ENCODE peak calls at places on chromosomes 2 and 18, in five cellular contexts. X is A549, V is small intestine, I is colonic mucosa, C is Peyer's patch. G is an unnamed sample.

GRCh38 chr18:11859903-11860407 is 8.7 kb downstream of the CHMP1B start:
- DNase-seq in X (peak), V (peak), I (peak), C (no peak), G (peak)

GRCh38 chr2:71129891-71130324 is at the start of gene MCEE:
- DNase-seq in X (peak), V (peak), I (peak), C (peak), G (peak)

GRCh38 chr2:169363570-169364150 is 1.3 kb upstream of the LRP2 start:
- DNase-seq in X (peak), V (peak), I (peak), C (no peak), G (no peak)

GRCh38 chr2:31065356-31065755 is 72.9 kb downstream of the GALNT14 start:
- DNase-seq in X (no peak), V (no peak), I (no peak), C (no peak), G (no peak)

GRCh38 chr2:1621501-1621900 is 122.8 kb downstream of the PXDN start:
- DNase-seq in X (no peak), V (no peak), I (no peak), C (no peak), G (no peak)

GRCh38 chr2:138507267-138507666 is 5.7 kb downstream of the SPOPL start:
- DNase-seq in X (peak), V (no peak), I (no peak), C (no peak), G (no peak)

GRCh38 chr2:104969564-104969963 is 68.3 kb upstream of the MRPS9 start:
- DNase-seq in X (no peak), V (no peak), I (no peak), C (no peak), G (peak)

GRCh38 chr2:43314299-43314927 is 88.0 kb upstream of the ZFP36L2 start:
- DNase-seq in X (no peak), V (no peak), I (no peak), C (no peak), G (no peak)

GRCh38 chr2:195837987-195838386 is 181.0 kb downstream of the SLC39A10 start:
- DNase-seq in X (no peak), V (no peak), I (no peak), C (no peak), G (no peak)

GRCh38 chr18:73669299-73669698 is 478.3 kb downstream of the FBXO15 start:
- DNase-seq in X (no peak), V (no peak), I (no peak), C (no peak), G (peak)

GRCh38 chr18:8052237-8052701 is 485.2 kb downstream of the PTPRM start:
- DNase-seq in X (no peak), V (no peak), I (no peak), C (no peak), G (peak)

GRCh38 chr2:240948086-240948485 is 42.0 kb downstream of the CROCC2 start:
- DNase-seq in X (no peak), V (no peak), I (no peak), C (no peak), G (no peak)

GRCh38 chr2:129061079-129061785 is 742.6 kb upstream of the HS6ST1 start:
- DNase-seq in X (no peak), V (no peak), I (no peak), C (no peak), G (peak)

GRCh38 chr2:46002507-46002883 is 294.7 kb upstream of the EPAS1 start:
- DNase-seq in X (no peak), V (no peak), I (no peak), C (no peak), G (no peak)

GRCh38 chr18:61581578-61582204 is 248.5 kb downstream of the CDH20 start:
- DNase-seq in X (peak), V (peak), I (peak), C (peak), G (peak)

GRCh38 chr2:68569604-68570003 is 73.8 kb upstream of the PROKR1 start:
- DNase-seq in X (no peak), V (no peak), I (no peak), C (no peak), G (no peak)

GRCh38 chr2:134553657-134554056 is 165.1 kb downstream of the TMEM163 start:
- DNase-seq in X (no peak), V (no peak), I (no peak), C (no peak), G (no peak)

GRCh38 chr2:43542285-43542933 is 53.4 kb downstream of the THADA start:
- DNase-seq in X (peak), V (peak), I (no peak), C (no peak), G (peak)

GRCh38 chr18:45954070-45954712 is 12.9 kb downstream of the EPG5 start:
- DNase-seq in X (no peak), V (no peak), I (no peak), C (no peak), G (peak)

GRCh38 chr2:46001741-46002506 is 295.3 kb upstream of the EPAS1 start:
- DNase-seq in X (no peak), V (peak), I (no peak), C (no peak), G (no peak)

DNA sequence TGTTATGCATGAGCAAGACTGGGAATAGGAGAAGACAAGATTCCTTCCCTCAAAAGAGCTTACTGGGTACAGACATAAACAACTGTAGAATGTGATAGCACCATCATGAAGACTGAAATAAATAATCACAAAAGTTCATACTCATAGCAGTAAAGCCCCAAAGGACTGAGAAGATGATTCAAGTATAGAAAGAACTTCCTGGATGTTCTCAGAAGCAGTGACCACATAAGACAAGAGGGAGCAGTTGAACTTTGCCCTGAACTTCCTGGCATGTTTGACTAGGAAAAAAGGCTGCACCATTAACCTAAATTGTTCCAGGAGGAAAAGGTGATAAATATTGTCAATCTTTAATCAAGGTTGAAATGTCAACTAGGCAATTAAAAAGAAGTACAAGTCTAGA is 57.8 kb upstream of the CCDC141 start:
- DNase-seq in X (no peak), V (peak), I (peak), C (no peak), G (no peak)
- H3K27ac ChIP-seq in X (peak), V (no peak), I (peak), C (peak), G (no peak)

GRCh38 chr2:177568393-177568792 is 175.8 kb downstream of the AGPS start:
- DNase-seq in X (no peak), V (no peak), I (no peak), C (no peak), G (no peak)
- H3K27ac ChIP-seq in X (no peak), V (no peak), I (no peak), C (no peak), G (no peak)

DNA sequence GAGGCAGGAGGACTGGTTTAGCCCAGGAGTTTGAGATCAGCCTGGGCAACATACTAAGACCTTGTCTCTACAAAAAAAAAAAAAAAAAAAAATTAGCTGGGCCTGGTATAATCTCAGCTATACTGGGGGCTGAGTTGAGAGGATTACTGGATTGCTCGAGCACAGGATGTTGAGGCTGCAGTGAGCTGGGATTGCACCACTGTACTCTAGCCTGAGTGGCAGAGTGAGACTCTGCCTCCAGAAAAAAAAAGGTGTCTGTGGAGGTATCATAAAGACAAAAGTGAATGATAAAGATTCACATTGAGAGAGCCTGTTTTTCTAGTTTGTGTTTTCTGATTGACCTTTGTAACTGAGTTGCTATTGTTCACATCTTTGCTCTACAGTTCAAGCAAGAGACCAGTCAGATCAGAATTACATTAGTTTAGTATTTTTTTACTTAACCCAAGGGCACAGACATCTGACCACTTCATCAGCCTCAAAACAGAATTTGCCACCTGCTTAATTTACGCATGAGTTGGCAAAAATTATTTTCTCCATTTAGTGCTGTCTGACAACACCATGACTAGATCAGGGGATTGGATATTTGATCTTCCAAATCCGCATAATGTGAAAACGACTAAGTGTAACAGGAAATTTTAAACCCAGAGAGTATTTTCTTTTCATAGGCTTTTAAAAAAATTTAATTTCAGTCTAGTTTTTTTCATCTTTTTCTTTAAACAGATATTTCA is 271.0 kb downstream of the TGIF1 start:
- DNase-seq in X (no peak), V (peak), I (no peak), C (no peak), G (no peak)
- H3K27ac ChIP-seq in X (no peak), V (no peak), I (no peak), C (peak), G (no peak)

DNA sequence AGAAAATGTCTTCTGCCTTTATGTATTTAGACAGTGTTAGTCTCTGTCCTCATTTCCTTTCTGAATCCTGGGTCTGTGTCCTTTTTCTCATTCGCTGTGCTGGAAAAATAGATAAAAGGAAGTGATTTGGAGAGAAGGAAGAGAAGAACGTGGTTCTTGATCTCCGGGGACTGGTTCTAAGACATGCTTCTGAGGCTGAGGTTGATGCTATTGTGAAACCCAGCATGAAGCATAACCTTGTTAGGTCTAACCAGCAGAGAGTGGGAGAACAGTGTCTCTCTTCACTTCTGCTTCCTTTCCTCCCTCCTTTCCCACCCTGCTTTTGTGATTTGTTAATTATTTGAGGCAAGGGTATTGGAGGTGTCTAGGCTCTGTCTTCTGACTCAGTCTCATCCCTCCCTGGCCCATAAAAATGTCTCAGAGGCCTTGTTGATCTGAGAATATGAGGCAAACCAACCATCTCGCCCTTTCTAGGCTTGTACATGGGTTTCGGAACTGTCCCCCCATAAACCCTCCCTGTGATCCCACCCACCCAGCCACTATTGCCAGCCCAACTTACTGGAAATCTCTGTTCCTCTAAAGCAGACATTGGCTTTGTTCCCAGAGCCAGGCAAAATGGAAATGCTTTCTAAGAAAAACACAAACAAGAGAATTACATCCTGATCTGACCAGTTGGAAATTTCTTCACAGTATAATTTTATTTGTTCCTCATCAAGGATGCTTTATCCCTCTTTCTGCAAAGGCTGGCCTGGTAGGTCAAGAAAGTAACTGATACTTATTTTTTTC is 360.6 kb upstream of the TNP1 start:
- DNase-seq in X (no peak), V (no peak), I (no peak), C (no peak), G (no peak)
- H3K27ac ChIP-seq in X (no peak), V (no peak), I (no peak), C (no peak), G (no peak)

DNA sequence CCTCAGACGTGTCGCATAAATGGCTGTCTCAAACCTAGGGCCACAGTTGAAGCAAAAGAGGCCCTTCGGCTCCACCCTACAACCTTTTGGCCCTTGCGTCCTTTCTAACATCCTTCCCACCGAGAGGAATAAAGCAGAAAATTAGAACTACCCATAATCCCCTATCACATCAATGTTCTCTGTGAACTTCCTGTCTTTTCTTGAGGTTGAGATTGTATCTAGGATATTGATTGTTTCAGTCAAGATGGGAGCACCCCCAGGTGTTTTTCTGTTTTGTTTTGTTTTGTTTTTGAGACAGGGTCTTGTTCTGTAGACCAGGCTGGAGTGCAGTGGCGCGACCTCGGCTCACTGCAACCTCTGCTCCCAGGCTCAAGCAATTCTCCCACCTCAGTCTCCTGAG is 23.6 kb downstream of the INPP5D start:
- DNase-seq in X (no peak), V (no peak), I (no peak), C (peak), G (no peak)
- H3K27ac ChIP-seq in X (no peak), V (peak), I (peak), C (peak), G (no peak)

DNA sequence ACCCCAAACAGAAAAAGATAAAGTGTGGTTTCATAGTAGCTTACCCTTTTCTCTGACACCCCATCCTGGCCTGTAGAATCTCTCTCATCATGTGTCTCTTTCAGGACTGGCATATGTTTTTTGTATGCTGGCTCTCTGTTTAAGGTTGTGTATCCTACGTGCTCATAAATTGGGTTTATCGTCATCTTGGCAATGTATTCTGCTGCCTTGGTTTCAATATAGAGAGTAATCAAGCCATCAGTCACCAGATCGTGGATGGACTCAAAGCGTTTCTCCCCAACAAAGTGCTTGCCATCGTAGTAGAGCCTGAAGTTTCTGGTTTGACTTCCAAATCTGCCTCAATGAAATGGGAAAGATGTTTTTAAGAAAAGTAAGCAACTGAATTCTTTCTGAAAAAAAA is 113.5 kb upstream of the CHRNA1 start:
- DNase-seq in X (no peak), V (no peak), I (no peak), C (no peak), G (no peak)
- H3K27ac ChIP-seq in X (no peak), V (no peak), I (no peak), C (no peak), G (no peak)

DNA sequence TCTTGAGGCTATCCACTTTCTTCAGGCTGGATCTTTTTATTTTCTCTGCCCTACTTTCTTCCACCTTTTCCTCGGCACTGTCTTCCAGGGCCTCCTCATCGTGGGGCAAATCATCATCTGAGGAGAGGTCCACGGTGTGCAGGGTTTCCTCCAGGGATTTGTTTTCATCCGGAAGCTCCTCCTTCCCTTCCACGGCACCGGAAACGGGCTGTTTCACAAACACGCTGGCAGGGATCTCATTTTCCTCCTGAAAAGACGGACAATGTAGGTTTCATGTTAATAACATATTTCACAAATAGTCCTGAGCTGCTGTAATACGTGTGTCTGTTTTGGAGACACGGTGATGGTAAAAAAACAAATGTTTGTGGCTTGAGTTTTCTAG is 10.4 kb downstream of the CAVIN2 start:
- DNase-seq in X (no peak), V (no peak), I (no peak), C (no peak), G (no peak)
- H3K27ac ChIP-seq in X (no peak), V (no peak), I (no peak), C (no peak), G (no peak)

DNA sequence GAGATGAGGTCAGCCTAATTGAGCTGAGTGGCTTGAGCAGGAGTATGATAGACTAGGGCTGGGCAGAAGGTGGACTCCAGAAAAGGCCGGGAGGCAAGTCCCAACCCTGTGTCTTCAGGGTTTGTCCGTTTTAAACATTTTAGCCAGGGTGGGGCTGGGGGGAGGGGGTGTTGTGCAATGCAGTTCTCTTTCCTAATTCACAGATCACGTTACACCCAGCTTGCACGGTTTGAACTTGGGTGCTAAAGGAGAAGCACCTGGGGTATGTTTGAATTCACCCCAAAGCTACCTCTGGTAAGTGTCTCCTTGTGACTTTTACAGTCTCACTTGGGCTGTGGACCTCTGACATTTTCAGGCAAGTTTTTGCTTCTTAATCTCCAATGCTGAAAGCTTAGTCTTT is 233.3 kb downstream of the AGAP1 start:
- DNase-seq in X (no peak), V (no peak), I (no peak), C (no peak), G (peak)
- H3K27ac ChIP-seq in X (no peak), V (no peak), I (no peak), C (no peak), G (peak)

DNA sequence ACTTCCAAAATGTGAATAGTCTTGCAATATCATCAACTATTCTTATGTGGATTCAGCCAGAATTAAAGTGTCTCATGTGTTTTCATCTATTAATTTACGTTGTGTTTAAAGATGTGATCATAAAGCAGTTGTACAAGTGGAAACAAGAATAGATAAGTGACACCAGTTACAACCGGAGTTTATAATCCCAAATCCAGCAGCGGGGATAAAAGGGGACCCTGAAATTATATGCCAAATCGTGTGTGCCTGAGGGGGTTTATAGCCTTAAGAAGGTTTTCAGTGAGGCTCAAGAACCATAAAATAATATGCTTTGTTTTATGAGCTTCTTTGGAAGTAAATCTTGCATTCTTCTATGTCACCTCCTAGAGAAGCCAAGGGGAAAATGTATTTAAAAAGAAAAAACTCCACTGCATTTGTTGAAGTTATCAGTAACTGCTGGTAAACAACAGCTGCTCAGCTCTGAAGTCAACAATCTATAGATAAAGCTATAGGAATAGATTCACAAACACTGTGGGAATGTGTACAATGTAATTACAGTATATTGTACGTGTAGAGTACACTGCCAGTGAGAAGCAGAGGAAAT is 25.8 kb upstream of the MAP3K20 start:
- DNase-seq in X (no peak), V (no peak), I (no peak), C (no peak), G (no peak)
- H3K27ac ChIP-seq in X (peak), V (peak), I (peak), C (peak), G (peak)

DNA sequence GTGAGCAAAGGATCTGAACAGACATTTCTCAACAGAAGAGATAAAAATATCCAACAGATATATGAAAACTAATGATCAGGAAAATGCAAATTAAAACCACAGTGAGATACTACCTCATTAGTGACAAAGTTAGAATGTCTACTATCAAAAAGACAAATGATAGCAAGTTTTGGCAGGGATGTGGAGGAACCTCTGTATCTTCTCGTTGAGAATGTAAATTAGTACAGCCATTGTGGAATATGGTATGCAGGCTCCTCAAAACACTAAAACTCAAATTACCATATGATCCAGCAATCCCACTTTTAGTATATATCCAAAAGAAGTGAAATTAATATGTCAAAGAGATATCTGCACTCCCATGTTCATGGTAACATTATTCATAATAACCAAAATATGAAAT is 427.1 kb downstream of the LRRTM4 start:
- DNase-seq in X (no peak), V (no peak), I (no peak), C (no peak), G (no peak)
- H3K27ac ChIP-seq in X (no peak), V (no peak), I (no peak), C (no peak), G (no peak)